ENCODE peak calls at places on chromosome 22, in six cellular contexts. D is activated T-cell treated with anti-CD3 and anti-CD28 coated beads, Interleukin-2, amount 50 U/mL, for 72 hours; F is activated CD4-positive, alpha-beta T cell treated with anti-CD3 and anti-CD28 coated beads, Interleukin-2, amount 50 U/mL, for 1 hour; X is lung microvascular endothelial cell; L is H4; M is pancreas. N is an unnamed sample.

GRCh38 chr22:21665047-21665851 is 563 bp upstream of the PPIL2 start:
- DNase-seq in M (no peak), L (no peak), F (no peak), D (no peak), X (no peak), N (no peak)

GRCh38 chr22:17921871-17922821 is 102.2 kb downstream of the MICAL3 start:
- DNase-seq in D (no peak), F (no peak), L (no peak), X (no peak), M (no peak), N (no peak)

GRCh38 chr22:30004689-30005088 is 75.6 kb upstream of the HORMAD2 start:
- DNase-seq in M (no peak), X (peak), L (no peak), D (no peak), F (no peak), N (no peak)

GRCh38 chr22:31229402-31230140 is 17.5 kb downstream of the LIMK2 start:
- DNase-seq in X (peak), M (peak), F (no peak), D (no peak), L (peak), N (peak)

GRCh38 chr22:37817705-37818311 is 5.4 kb upstream of the GALR3 start:
- DNase-seq in D (peak), X (peak), L (peak), F (peak), M (peak), N (peak)

GRCh38 chr22:35172452-35172851 is 84.8 kb upstream of the HMGXB4 start:
- DNase-seq in L (no peak), F (no peak), M (no peak), X (no peak), D (no peak), N (no peak)

GRCh38 chr22:50282361-50283144 is 12.4 kb upstream of the MAPK11 start:
- DNase-seq in M (peak), X (peak), D (no peak), L (no peak), F (no peak), N (no peak)

GRCh38 chr22:46866591-46866990 is 104.1 kb downstream of the TBC1D22A start:
- DNase-seq in M (no peak), F (no peak), L (no peak), D (no peak), X (peak), N (no peak)

GRCh38 chr22:32684148-32684821 is 117.2 kb upstream of the TIMP3 start:
- DNase-seq in L (no peak), X (no peak), D (no peak), F (no peak), M (no peak), N (no peak)